ENCODE peak calls at places on chromosomes 1 and 21, in eight cellular contexts. R, L, X, C, I, Z, N and O are unnamed samples.

GRCh38 chr1:230230948-230231738 is 164.1 kb downstream of the GALNT2 start:
- DNase-seq in R (no peak), L (no peak), X (no peak), C (no peak), I (no peak), Z (no peak), N (no peak), O (no peak)

GRCh38 chr1:193700710-193701355 is 514.4 kb upstream of the B3GALT2 start:
- DNase-seq in R (peak; percentile 71), L (peak; percentile 44), X (no peak), C (peak; percentile 56), I (no peak), Z (no peak), N (no peak), O (no peak)

GRCh38 chr1:237042892-237043576 is 1.1 kb downstream of the RYR2 start:
- DNase-seq in R (no peak), L (no peak), X (peak; percentile 62), C (no peak), I (peak; percentile 53), Z (no peak), N (no peak), O (no peak)

GRCh38 chr1:175193339-175193950 is 869 bp upstream of the KIAA0040 start:
- DNase-seq in R (no peak), L (peak; percentile 4), X (peak; percentile 24), C (no peak), I (no peak), Z (no peak), N (no peak), O (no peak)

GRCh38 chr21:31343680-31344480 is at the start of gene TIAM1:
- DNase-seq in R (peak; percentile 4), L (no peak), X (peak; percentile 64), C (no peak), I (peak; percentile 49), Z (no peak), N (no peak), O (peak; percentile 70)

GRCh38 chr1:167693425-167694045 is 28.2 kb upstream of the MPZL1 start:
- DNase-seq in R (no peak), L (no peak), X (no peak), C (no peak), I (no peak), Z (no peak), N (no peak), O (no peak)

GRCh38 chr1:4054957-4055676 is 155.0 kb upstream of the C1orf174 start:
- DNase-seq in R (no peak), L (no peak), X (peak; percentile 7), C (no peak), I (no peak), Z (no peak), N (no peak), O (peak; percentile 34)

GRCh38 chr1:15004396-15004795 is 149.2 kb upstream of the TMEM51 start:
- DNase-seq in R (peak; percentile 25), L (no peak), X (no peak), C (no peak), I (no peak), Z (no peak), N (peak; percentile 0), O (no peak)

GRCh38 chr1:66436378-66437135 is 97.4 kb upstream of the SGIP1 start:
- DNase-seq in R (peak; percentile 41), L (peak; percentile 46), X (no peak), C (peak; percentile 63), I (no peak), Z (no peak), N (peak; percentile 44), O (no peak)

DNA sequence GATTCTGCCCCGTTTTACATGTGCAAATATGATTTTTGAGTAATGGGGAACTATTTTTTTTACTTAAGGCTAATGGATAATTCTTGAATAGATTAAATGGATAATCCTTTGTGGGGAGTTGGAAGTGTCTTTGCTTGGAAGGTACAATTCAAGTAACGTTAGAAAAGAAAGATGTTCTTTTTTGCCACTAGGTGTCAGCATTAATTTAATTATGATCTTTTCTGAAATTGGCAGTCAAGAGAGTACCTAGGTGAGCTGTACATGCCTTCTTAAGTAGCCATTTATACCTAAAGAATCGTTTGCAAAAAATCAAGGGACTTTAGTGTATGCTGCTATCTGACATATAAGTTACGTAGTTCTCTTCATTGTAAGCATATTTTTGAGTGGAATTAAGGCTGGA is 2.2 kb downstream of the FBXO28 start:
- DNase-seq in R (peak; percentile 72), L (peak; percentile 72), X (peak; percentile 26), C (peak; percentile 56), I (no peak), Z (peak; percentile 42), N (peak; percentile 47), O (no peak)
- TF ChIP-seq MAX in R (no peak), L (no peak), X (no peak), C (no peak), I (no peak), Z (no peak), N (no peak), O (no peak)

GRCh38 chr1:21106238-21106637 is 70.5 kb downstream of the EIF4G3 start:
- DNase-seq in R (no peak), L (no peak), X (no peak), C (no peak), I (no peak), Z (no peak), N (no peak), O (no peak)
- TF ChIP-seq MAX in R (no peak), L (no peak), X (no peak), C (no peak), I (no peak), Z (no peak), N (no peak), O (no peak)

DNA sequence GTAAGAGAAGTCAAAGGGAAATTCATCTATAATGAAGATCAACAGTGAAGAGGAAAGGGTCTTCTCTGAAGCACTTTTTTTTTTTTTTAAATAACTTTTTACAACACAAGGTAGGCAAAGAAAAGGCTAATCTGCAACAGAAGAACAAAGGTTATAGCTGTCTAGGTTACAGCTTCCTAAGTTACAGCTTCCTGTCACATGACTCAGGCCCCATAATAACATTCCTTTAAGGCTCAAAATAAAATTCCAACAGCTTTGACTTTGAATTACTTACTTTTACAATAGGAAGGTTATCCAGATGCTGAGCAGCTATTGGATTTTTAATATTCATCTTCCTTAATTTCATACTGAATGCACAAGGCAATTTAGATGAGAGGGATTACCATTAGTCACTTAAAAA is 40.4 kb upstream of the TMEM61 start:
- DNase-seq in R (no peak), L (peak; percentile 37), X (no peak), C (no peak), I (no peak), Z (no peak), N (no peak), O (no peak)
- TF ChIP-seq MAX in R (no peak), L (no peak), X (no peak), C (no peak), I (no peak), Z (no peak), N (no peak), O (no peak)

DNA sequence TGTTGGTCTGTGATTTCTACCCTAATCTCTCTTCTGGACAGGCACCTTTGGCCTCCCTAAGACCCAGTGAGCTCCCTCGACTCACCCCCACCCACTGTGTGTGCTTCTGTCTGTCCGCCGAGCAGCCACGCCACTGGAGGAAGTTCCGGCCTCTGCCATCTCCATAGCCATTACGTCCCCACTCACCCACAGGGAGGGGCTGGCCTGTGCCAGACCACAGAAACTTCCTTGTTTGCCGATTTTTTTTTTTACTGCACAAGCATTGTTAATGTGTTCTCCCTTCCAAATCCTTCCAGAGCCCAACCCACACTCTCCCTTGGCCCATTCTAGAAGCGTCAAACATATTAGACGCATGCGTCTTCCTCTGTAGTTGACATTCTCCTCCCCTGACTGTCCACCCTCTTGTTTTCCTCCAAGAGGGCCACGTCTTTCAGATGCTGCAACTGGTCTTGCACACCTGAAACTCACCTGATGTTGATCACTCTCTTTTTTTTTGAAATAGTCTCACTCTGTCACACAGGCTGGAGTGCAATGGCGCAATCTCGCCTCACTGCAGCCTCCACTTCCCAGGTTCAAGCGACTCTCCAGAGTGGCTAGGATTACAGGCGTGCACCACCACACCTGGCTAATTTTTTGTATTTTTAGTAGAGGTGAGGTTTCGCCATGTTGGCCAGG is 72.3 kb downstream of the EVA1C start:
- DNase-seq in R (no peak), L (no peak), X (no peak), C (no peak), I (no peak), Z (no peak), N (no peak), O (no peak)
- TF ChIP-seq MAX in R (no peak), L (no peak), X (no peak), C (no peak), I (no peak), Z (no peak), N (no peak), O (no peak)